ENCODE peak calls at places on chromosomes 13 and 19, in five cellular contexts. J, T, K, S and H are unnamed samples.

GRCh38 chr19:51354103-51354741 is 12.0 kb downstream of the ETFB start:
- DNase-seq in K (no peak), J (no peak), T (no peak), S (no peak), H (no peak)

GRCh38 chr19:1333789-1334188 is 48.1 kb downstream of the EFNA2 start:
- DNase-seq in T (no peak), K (no peak), J (no peak), S (no peak), H (no peak)

GRCh38 chr19:41928221-41928683 is at the start of gene ERFL:
- DNase-seq in K (peak), T (no peak), S (no peak), J (peak), H (no peak)

GRCh38 chr13:113655358-113656014 is 2.5 kb downstream of the ATP4B start:
- DNase-seq in K (no peak), T (no peak), S (no peak), J (no peak), H (peak)

GRCh38 chr13:51249767-51250741 is 27.9 kb downstream of the FAM124A start:
- DNase-seq in K (peak), S (no peak), J (no peak), T (no peak), H (no peak)

GRCh38 chr19:30263719-30264440 is 108.3 kb upstream of the ZNF536 start:
- DNase-seq in K (no peak), S (no peak), T (no peak), J (no peak), H (no peak)

GRCh38 chr19:13821292-13821691 is 26.0 kb downstream of the ZSWIM4 start:
- DNase-seq in J (no peak), T (no peak), S (no peak), K (no peak), H (no peak)

GRCh38 chr13:94387047-94387446 is 92.4 kb downstream of the DCT start:
- DNase-seq in J (no peak), S (no peak), K (no peak), T (no peak), H (no peak)

GRCh38 chr19:4052993-4053422 is 13.7 kb downstream of the ZBTB7A start:
- DNase-seq in S (no peak), J (no peak), T (no peak), K (no peak), H (no peak)

GRCh38 chr13:44921931-44922758 is 67.1 kb downstream of the NUFIP1 start:
- DNase-seq in K (peak), S (no peak), T (no peak), J (no peak), H (no peak)

GRCh38 chr19:2869618-2870017 is 2.5 kb downstream of the ZNF556 start:
- DNase-seq in J (no peak), S (no peak), K (no peak), T (no peak), H (no peak)

GRCh38 chr19:7636317-7636690 is 606 bp upstream of the STXBP2 start:
- DNase-seq in K (no peak), T (no peak), S (no peak), J (no peak), H (no peak)

GRCh38 chr19:14786421-14786851 is 8.1 kb upstream of the ADGRE2 start:
- DNase-seq in S (peak), J (peak), K (peak), T (peak), H (peak)